ENCODE peak calls at places on chromosomes 7 and 10, in six cellular contexts. K is gastrocnemius medialis, W is fibroblast of lung, X is Panc1, V is hepatocyte, T is ovary. N is an unnamed sample.

GRCh38 chr10:29057712-29058426 is 231.0 kb upstream of the LYZL1 start:
- DNase-seq in K (no peak), W (peak; percentile 49), T (no peak), X (no peak), V (no peak), N (no peak)

GRCh38 chr10:108434818-108435217 is 1270.3 kb upstream of the SORCS1 start:
- DNase-seq in T (no peak), X (no peak), K (no peak), V (no peak), W (no peak), N (peak; percentile 4)

GRCh38 chr7:12909483-12909882 is 222.1 kb downstream of the ARL4A start:
- DNase-seq in W (no peak), K (no peak), X (no peak), V (no peak), T (no peak), N (no peak)

GRCh38 chr10:29767958-29768357 is 133.2 kb upstream of the SVIL start:
- DNase-seq in V (no peak), W (no peak), K (no peak), X (no peak), T (no peak), N (no peak)

GRCh38 chr10:57696641-57697040 is 571.1 kb downstream of the IPMK start:
- DNase-seq in T (no peak), X (peak; percentile 52), W (peak; percentile 89), V (peak; percentile 56), K (no peak), N (no peak)

GRCh38 chr10:44935201-44935960 is 24.2 kb upstream of the RASSF4 start:
- DNase-seq in T (no peak), X (no peak), W (peak; percentile 52), K (peak; percentile 57), V (peak; percentile 52), N (no peak)

GRCh38 chr7:139918488-139918887 is 89.4 kb downstream of the TBXAS1 start:
- DNase-seq in K (peak; percentile 33), V (no peak), X (no peak), T (no peak), W (peak; percentile 54), N (no peak)

GRCh38 chr10:59895629-59896116 is 10.7 kb downstream of the CCDC6 start:
- DNase-seq in V (peak; percentile 56), W (no peak), T (no peak), K (no peak), X (no peak), N (peak; percentile 77)

GRCh38 chr7:728602-729001 is 1.5 kb upstream of the PRKAR1B start:
- DNase-seq in W (no peak), X (no peak), K (no peak), T (no peak), V (no peak), N (no peak)

GRCh38 chr7:91083855-91084644 is 180.2 kb upstream of the FZD1 start:
- DNase-seq in W (no peak), X (no peak), T (peak; percentile 38), K (no peak), V (peak; percentile 7), N (no peak)

GRCh38 chr7:91266067-91266930 is 2.1 kb downstream of the FZD1 start:
- DNase-seq in T (peak; percentile 62), X (no peak), W (peak; percentile 72), V (peak; percentile 32), K (no peak), N (no peak)

GRCh38 chr10:71068811-71069411 is 143.5 kb upstream of the UNC5B start:
- DNase-seq in T (no peak), K (peak; percentile 67), V (no peak), X (no peak), W (peak; percentile 5), N (no peak)

GRCh38 chr7:112481337-112481736 is 546 bp downstream of the LSMEM1 start:
- DNase-seq in W (no peak), T (no peak), V (no peak), X (no peak), K (no peak), N (no peak)

GRCh38 chr7:128961030-128961659 is 23.4 kb downstream of the IRF5 start:
- DNase-seq in W (no peak), X (no peak), V (no peak), T (no peak), K (no peak), N (no peak)

GRCh38 chr10:131200856-131201470 is 110.6 kb downstream of the TCERG1L start:
- DNase-seq in W (no peak), V (no peak), T (peak; percentile 7), X (no peak), K (no peak), N (peak; percentile 21)

GRCh38 chr7:22896917-22897316 is 74.3 kb upstream of the TOMM7 start:
- DNase-seq in K (no peak), T (no peak), X (no peak), V (peak; percentile 23), W (no peak), N (peak; percentile 38)

GRCh38 chr7:88664630-88665233 is 94.8 kb upstream of the ZNF804B start:
- DNase-seq in T (no peak), V (peak; percentile 22), K (no peak), W (no peak), X (no peak), N (no peak)

GRCh38 chr10:6046458-6047325 is 15.5 kb downstream of the IL2RA start:
- DNase-seq in W (no peak), T (no peak), X (no peak), V (no peak), K (no peak), N (no peak)

GRCh38 chr10:132627736-132628512 is 90.3 kb downstream of the INPP5A start:
- DNase-seq in W (peak; percentile 58), X (no peak), V (peak; percentile 53), T (peak; percentile 67), K (peak; percentile 56), N (peak; percentile 30)

GRCh38 chr10:48231699-48232315 is 42.7 kb downstream of the FRMPD2 start:
- DNase-seq in T (no peak), V (no peak), K (no peak), W (no peak), X (no peak), N (peak; percentile 13)

GRCh38 chr7:149838992-149839408 is 825 bp downstream of the ZNF862 start:
- DNase-seq in K (no peak), X (no peak), V (no peak), T (no peak), W (peak; percentile 15), N (no peak)

GRCh38 chr10:80203835-80204148 is 1.5 kb downstream of the ANXA11 start:
- DNase-seq in K (no peak), V (no peak), W (no peak), T (no peak), X (no peak), N (no peak)

GRCh38 chr7:108000875-108001758 is 1.8 kb downstream of the LAMB1 start:
- DNase-seq in X (no peak), W (peak; percentile 58), K (no peak), V (peak; percentile 64), T (peak; percentile 55), N (peak; percentile 55)
- TF ChIP-seq CTCF in X (peak; percentile 55), W (no peak), K (no peak), V (peak; percentile 26), T (no peak), N (peak; percentile 18)

DNA sequence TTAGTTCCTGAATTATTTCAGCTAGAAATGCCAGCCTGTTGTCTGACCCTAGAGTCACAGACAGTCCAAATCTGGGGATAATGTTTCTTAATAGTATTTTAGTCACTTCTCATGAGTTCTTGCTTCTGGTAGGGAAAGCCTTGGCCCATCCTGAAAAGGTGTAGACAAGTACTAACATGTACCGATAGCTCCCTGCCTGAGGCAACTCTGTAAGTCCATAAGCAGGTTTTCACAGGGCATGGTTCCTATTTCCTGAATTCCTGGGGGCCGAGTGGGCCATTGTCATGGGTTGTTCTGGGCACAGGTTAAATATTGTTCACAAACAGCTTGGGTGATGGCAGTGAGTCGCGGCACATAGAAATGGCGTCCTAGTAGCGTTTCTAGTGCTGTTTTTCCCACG is 3.1 kb upstream of the ZNF117 start:
- DNase-seq in V (no peak), T (no peak), X (no peak), W (no peak), K (no peak), N (no peak)
- H3K9me3 ChIP-seq in V (peaks cover 47% of the 10 kb centered on the region), T (no peaks in the 10 kb centered on the region), X (peaks cover 20% of the 10 kb centered on the region), W (no peaks in the 10 kb centered on the region), K (no peaks in the 10 kb centered on the region), N (peaks cover 46% of the 10 kb centered on the region)

GRCh38 chr7:27549621-27550020 is 113.1 kb downstream of the HIBADH start:
- DNase-seq in K (no peak), X (no peak), V (no peak), W (no peak), T (no peak), N (no peak)

GRCh38 chr7:27553288-27553687 is 109.4 kb downstream of the HIBADH start:
- DNase-seq in X (no peak), W (no peak), T (no peak), V (no peak), K (no peak), N (no peak)

GRCh38 chr7:27548304-27548703 is 114.4 kb downstream of the HIBADH start:
- DNase-seq in K (no peak), T (no peak), V (no peak), X (no peak), W (no peak), N (no peak)

GRCh38 chr7:27554826-27555225 is 107.9 kb downstream of the HIBADH start:
- DNase-seq in X (no peak), T (no peak), W (no peak), K (no peak), V (no peak), N (no peak)

DNA sequence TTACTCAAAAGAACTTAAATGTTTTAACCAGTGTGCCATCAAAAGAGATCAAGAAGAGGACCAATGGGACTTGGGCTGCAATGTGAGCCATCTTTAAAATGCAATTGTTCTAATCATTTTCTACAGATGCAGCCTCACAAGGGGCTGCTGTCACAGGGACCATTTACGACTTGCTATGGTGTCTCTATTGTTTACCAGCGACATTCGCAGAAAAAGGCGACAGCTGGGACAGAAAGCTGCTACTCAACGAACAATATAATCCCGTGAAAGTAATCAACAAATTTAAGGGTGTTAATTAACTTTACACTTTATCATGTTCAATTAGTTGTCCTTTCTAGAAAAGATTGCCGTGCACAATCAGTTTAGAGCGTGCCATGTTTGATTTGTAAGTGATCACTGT is 110.9 kb downstream of the HIBADH start:
- DNase-seq in V (no peak), X (no peak), T (no peak), W (no peak), K (no peak), N (no peak)
- H3K4me1 ChIP-seq in V (peaks cover 24% of the 10 kb centered on the region), X (no peaks in the 10 kb centered on the region), T (no peaks in the 10 kb centered on the region), W (no peaks in the 10 kb centered on the region), K (no peaks in the 10 kb centered on the region), N (peaks cover 21% of the 10 kb centered on the region)

GRCh38 chr7:47371733-47372368 is 210.1 kb downstream of the TNS3 start:
- DNase-seq in V (peak; percentile 69), X (no peak), T (peak; percentile 88), W (peak; percentile 34), K (peak; percentile 35), N (no peak)
- TF ChIP-seq CTCF in V (no peak), X (no peak), T (no peak), W (no peak), K (no peak), N (no peak)

DNA sequence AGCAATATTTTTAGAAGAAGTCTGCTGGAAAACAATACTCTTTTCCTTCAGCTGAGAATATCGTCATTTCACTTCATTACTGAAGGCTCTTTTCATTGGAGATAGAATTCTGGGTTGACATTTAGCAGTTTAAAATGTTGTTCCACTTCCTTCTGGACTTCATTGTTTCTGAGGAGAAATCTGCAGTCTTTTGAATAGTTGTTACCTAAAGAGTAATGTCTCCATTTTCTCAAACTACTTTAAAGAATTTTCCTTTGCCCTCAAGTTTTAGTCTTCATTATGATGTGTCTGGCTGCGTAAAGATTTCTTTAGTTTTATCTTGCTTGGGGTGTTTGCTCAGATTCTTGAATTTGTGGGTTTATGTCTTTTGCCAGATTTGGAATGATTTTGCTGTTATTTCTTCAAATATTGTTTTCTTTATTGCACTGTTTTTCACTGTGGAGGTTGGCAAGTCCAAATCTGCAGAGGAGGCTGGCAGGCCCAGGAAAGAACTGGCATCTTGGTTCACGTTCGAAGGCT is 136.3 kb downstream of the DNAJB6 start:
- DNase-seq in T (no peak), X (no peak), V (no peak), W (no peak), K (no peak), N (no peak)
- H3K9me3 ChIP-seq in T (no peaks in the 10 kb centered on the region), X (peaks cover 14% of the 10 kb centered on the region), V (no peaks in the 10 kb centered on the region), W (no peaks in the 10 kb centered on the region), K (peaks cover 7% of the 10 kb centered on the region), N (peaks cover 21% of the 10 kb centered on the region)

N was measured in Caco-2.